ENCODE peak calls at places on chromosomes 2 and 18, in seven cellular contexts. I is pancreas, O is body of pancreas, X is right atrium auricular region, L is stomach, C is gastrocnemius medialis, J is OCI-LY7. Y is an unnamed sample. For H3K9me3, the result is how much of the 10 kb centered on the place peaks cover.

GRCh38 chr2:237686659-237687136 is 59.3 kb downstream of the LRRFIP1 start:
- DNase-seq in I (no peak), O (no peak), X (no peak), L (no peak), C (peak), J (no peak), Y (no peak)

GRCh38 chr18:78787751-78788150 is 191.9 kb upstream of the SALL3 start:
- DNase-seq in I (peak), O (no peak), X (no peak), L (no peak), C (no peak), J (no peak), Y (no peak)

GRCh38 chr2:78465707-78466106 is 559.8 kb upstream of the REG3G start:
- DNase-seq in I (no peak), O (no peak), X (no peak), L (no peak), C (no peak), J (no peak), Y (no peak)

GRCh38 chr18:48018806-48019295 is 88.4 kb upstream of the SMAD2 start:
- DNase-seq in I (no peak), O (no peak), X (no peak), L (peak), C (no peak), J (no peak), Y (no peak)

GRCh38 chr18:76376668-76377358 is 118.2 kb downstream of the ZNF516 start:
- DNase-seq in I (no peak), O (no peak), X (no peak), L (no peak), C (no peak), J (no peak), Y (no peak)

GRCh38 chr2:61478086-61478485 is 7.2 kb upstream of the USP34 start:
- DNase-seq in I (no peak), O (no peak), X (no peak), L (no peak), C (no peak), J (no peak), Y (no peak)

GRCh38 chr2:239026711-239027430 is 179.0 kb downstream of the TWIST2 start:
- DNase-seq in I (no peak), O (no peak), X (no peak), L (no peak), C (no peak), J (no peak), Y (no peak)

GRCh38 chr2:96538487-96539214 is 2.1 kb downstream of the ARID5A start:
- DNase-seq in I (no peak), O (peak), X (peak), L (peak), C (peak), J (no peak), Y (peak)

GRCh38 chr2:190382851-190383250 is 25.3 kb upstream of the MFSD6 start:
- DNase-seq in I (no peak), O (no peak), X (no peak), L (no peak), C (no peak), J (peak), Y (no peak)

GRCh38 chr2:185221-185620 is 78.6 kb downstream of the SH3YL1 start:
- DNase-seq in I (no peak), O (no peak), X (no peak), L (no peak), C (no peak), J (no peak), Y (no peak)

GRCh38 chr2:187825-188224 is 76.0 kb downstream of the SH3YL1 start:
- DNase-seq in I (no peak), O (no peak), X (no peak), L (no peak), C (no peak), J (no peak), Y (no peak)

GRCh38 chr2:180311-180710 is 83.5 kb downstream of the SH3YL1 start:
- DNase-seq in I (no peak), O (no peak), X (no peak), L (no peak), C (no peak), J (no peak), Y (no peak)

GRCh38 chr2:182509-183122 is 81.2 kb downstream of the SH3YL1 start:
- DNase-seq in I (no peak), O (no peak), X (no peak), L (no peak), C (no peak), J (peak), Y (no peak)

GRCh38 chr2:184695-185094 is 79.1 kb downstream of the SH3YL1 start:
- DNase-seq in I (no peak), O (no peak), X (no peak), L (no peak), C (no peak), J (no peak), Y (no peak)
- H3K9me3 ChIP-seq in I (under half), O (under half), X (under half), L (under half), C (under half), J (under half), Y (under half)

DNA sequence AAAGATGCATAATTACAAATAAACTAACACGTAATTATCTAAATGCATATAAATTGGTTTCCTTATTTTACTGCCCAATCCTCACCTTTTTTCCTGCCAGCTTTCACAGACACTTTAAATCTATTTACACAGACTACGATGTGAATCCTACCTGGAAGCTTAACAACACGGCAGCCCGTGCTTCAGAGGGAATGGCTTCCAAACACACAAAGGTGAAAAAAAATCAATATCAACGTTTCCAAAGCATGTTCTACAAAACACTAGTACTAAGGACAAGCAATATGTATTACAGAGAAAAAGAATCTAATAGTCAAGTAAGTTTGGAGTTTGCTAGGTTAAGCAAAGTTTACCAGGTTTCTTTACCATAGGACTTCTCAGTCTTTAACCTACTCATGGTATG is 4.4 kb downstream of the MAP4K3 start:
- DNase-seq in I (no peak), O (no peak), X (no peak), L (no peak), C (no peak), J (no peak), Y (no peak)
- H3K4me3 ChIP-seq in I (no peak), O (no peak), X (no peak), L (no peak), C (no peak), J (no peak), Y (no peak)

GRCh38 chr18:23826850-23827620 is 137.8 kb downstream of the LAMA3 start:
- DNase-seq in I (no peak), O (no peak), X (no peak), L (no peak), C (no peak), J (no peak), Y (no peak)
- H3K27ac ChIP-seq in I (no peak), O (no peak), X (peak), L (peak), C (peak), J (no peak), Y (peak)

DNA sequence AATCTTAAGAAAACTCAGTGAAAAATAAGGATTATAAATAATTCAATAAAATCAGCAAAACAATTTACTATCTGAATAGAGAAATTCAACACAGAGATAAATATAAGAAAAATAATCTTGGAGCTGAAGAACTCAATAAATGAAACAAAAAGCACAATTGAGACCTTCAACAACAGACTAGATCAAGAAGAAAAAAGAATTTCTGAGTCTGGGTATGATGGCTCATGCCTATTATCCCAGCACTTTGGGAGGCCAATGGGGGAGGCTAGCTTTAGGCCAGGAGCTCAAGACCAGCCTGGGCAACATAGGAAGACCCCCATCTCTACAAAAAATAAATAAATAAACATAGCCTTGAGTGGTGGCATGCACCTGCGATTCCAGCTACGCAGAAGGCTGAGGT is 1295.7 kb upstream of the NRXN1 start:
- DNase-seq in I (no peak), O (no peak), X (no peak), L (no peak), C (no peak), J (peak), Y (no peak)
- H3K9me3 ChIP-seq in I (under half), O (under half), X (under half), L (under half), C (under half), J (under half), Y (under half)

GRCh38 chr2:176199902-176200301 is 11.4 kb downstream of the HOXD1 start:
- DNase-seq in I (no peak), O (no peak), X (no peak), L (no peak), C (no peak), J (no peak), Y (no peak)
- H3K4me3 ChIP-seq in I (no peak), O (no peak), X (no peak), L (no peak), C (no peak), J (no peak), Y (no peak)

DNA sequence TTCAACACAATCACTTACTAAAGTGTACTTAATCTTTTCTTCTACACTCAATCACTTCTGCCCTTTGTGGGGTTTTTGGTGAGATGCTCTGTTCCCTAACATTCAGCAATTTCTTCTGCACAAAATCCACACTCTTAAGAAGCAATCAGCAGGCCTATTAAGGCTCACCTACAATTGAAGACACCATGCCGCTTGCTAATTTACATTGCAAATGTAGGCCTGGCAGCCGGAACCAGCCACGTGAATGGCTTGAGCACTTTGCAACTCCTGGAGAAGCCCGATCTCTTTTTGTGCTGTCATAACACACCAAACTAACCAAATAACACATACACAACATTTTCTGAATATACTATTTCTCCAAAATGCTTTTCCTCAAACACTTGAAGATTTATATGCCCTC is 66.3 kb downstream of the NYAP2 start:
- DNase-seq in I (no peak), O (no peak), X (no peak), L (no peak), C (no peak), J (no peak), Y (no peak)
- H3K27ac ChIP-seq in I (no peak), O (no peak), X (no peak), L (no peak), C (no peak), J (no peak), Y (no peak)

GRCh38 chr2:49271060-49271665 is 116.8 kb upstream of the FSHR start:
- DNase-seq in I (no peak), O (no peak), X (no peak), L (no peak), C (no peak), J (no peak), Y (peak)
- H3K9me3 ChIP-seq in I (under half), O (under half), X (under half), L (under half), C (under half), J (under half), Y (under half)

GRCh38 chr18:69401475-69402218 is 959 bp downstream of the DOK6 start:
- DNase-seq in I (peak), O (no peak), X (no peak), L (no peak), C (no peak), J (no peak), Y (peak)

GRCh38 chr18:69402219-69402989 is 1.7 kb downstream of the DOK6 start:
- DNase-seq in I (no peak), O (no peak), X (no peak), L (no peak), C (no peak), J (no peak), Y (no peak)

GRCh38 chr18:69400976-69401474 is 337 bp downstream of the DOK6 start:
- DNase-seq in I (peak), O (peak), X (no peak), L (no peak), C (no peak), J (no peak), Y (peak)

GRCh38 chr18:69399253-69399652 is 1.4 kb upstream of the DOK6 start:
- DNase-seq in I (no peak), O (no peak), X (no peak), L (no peak), C (no peak), J (no peak), Y (no peak)

GRCh38 chr18:69400253-69400975 is at the start of gene DOK6:
- DNase-seq in I (peak), O (peak), X (peak), L (no peak), C (no peak), J (no peak), Y (peak)
- H3K4me3 ChIP-seq in I (peak), O (peak), X (peak), L (peak), C (peak), J (no peak), Y (peak)

GRCh38 chr18:44708451-44709083 is 27.9 kb downstream of the SETBP1 start:
- DNase-seq in I (no peak), O (no peak), X (no peak), L (no peak), C (no peak), J (no peak), Y (peak)

GRCh38 chr18:44705075-44705474 is 24.4 kb downstream of the SETBP1 start:
- DNase-seq in I (no peak), O (no peak), X (no peak), L (no peak), C (no peak), J (no peak), Y (no peak)

GRCh38 chr18:44712025-44712424 is 31.3 kb downstream of the SETBP1 start:
- DNase-seq in I (no peak), O (no peak), X (no peak), L (no peak), C (no peak), J (no peak), Y (no peak)

GRCh38 chr18:44713435-44713834 is 32.7 kb downstream of the SETBP1 start:
- DNase-seq in I (no peak), O (no peak), X (no peak), L (no peak), C (no peak), J (no peak), Y (no peak)

DNA sequence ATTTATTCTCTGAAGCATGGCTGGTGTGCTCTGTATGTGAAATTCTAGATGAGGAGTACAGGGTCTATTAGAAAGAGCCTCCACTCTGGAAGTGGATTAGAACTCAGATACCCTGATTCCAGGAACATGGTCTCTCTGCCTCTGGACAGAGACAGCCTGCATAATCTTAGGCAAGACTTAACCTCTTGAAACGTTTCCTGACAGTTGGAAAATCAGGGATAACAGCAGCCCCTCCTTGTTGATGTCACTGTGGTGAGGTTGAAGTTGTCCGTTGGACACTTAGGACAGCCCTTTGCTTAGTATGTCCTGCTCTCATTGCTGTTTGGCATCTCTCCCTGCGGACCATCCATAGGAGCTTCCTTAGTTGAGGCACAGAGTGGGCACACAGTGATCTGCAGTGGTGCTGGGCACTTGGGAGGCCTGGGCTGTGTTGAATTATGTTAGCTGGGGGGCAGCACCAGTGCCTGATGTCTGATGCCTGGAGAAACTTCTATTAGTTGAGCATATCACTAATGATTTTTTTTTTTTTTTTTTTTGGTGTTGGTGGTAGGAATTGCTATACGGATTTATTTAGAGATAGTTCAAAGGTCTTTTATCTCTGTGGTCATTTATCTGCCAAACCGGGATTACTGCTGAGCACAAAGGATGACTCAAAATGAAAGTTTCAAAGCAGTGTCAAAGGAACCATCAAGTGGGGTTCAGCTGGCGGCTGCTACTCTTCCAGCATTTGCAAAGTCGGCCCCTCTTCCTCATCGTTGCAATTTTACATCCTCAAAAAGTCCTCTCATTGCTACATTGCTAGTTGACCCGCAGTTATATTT is 28.8 kb downstream of the SETBP1 start:
- DNase-seq in I (no peak), O (no peak), X (no peak), L (no peak), C (no peak), J (no peak), Y (no peak)
- H3K27ac ChIP-seq in I (no peak), O (no peak), X (peak), L (peak), C (peak), J (no peak), Y (peak)

GRCh38 chr2:16125614-16126125 is 185.3 kb downstream of the MYCN start:
- DNase-seq in I (no peak), O (no peak), X (no peak), L (no peak), C (no peak), J (no peak), Y (no peak)
- H3K9me3 ChIP-seq in I (under half), O (under half), X (under half), L (under half), C (under half), J (under half), Y (under half)